ENCODE peak calls at places on chromosomes 16 and 17, in six cellular contexts. X, M, C, G, U and P are unnamed samples.

GRCh38 chr16:30183961-30184429 is 593 bp downstream of the CORO1A start:
- DNase-seq in C (no peak), U (no peak), M (peak; percentile 40), X (no peak), G (no peak), P (no peak)

GRCh38 chr17:81163703-81164413 is 1.4 kb upstream of the PVALEF start:
- DNase-seq in U (no peak), X (no peak), M (no peak), C (no peak), G (no peak), P (no peak)

GRCh38 chr17:68378202-68379149 is 78.8 kb downstream of the WIPI1 start:
- DNase-seq in U (no peak), C (peak; percentile 88), M (peak; percentile 92), X (peak; percentile 73), G (peak; percentile 88), P (peak; percentile 72)

GRCh38 chr16:24848065-24848464 is 2.3 kb downstream of the SLC5A11 start:
- DNase-seq in X (no peak), M (no peak), C (peak; percentile 52), G (peak; percentile 68), U (no peak), P (peak; percentile 54)

GRCh38 chr17:35865412-35866355 is 3.0 kb downstream of the HEATR9 start:
- DNase-seq in G (peak; percentile 57), C (peak; percentile 42), M (no peak), U (no peak), X (no peak), P (no peak)

GRCh38 chr17:28372945-28373274 is 1.4 kb downstream of the SARM1 start:
- DNase-seq in C (no peak), M (no peak), G (no peak), X (no peak), U (no peak), P (no peak)

GRCh38 chr17:82859431-82860403 is 19.9 kb upstream of the ZNF750 start:
- DNase-seq in X (no peak), G (peak; percentile 14), C (peak; percentile 55), M (no peak), U (no peak), P (peak; percentile 93)

GRCh38 chr16:57727610-57728009 is 8.0 kb upstream of the KATNB1 start:
- DNase-seq in U (no peak), C (no peak), G (no peak), M (no peak), X (no peak), P (no peak)

GRCh38 chr17:30812218-30813177 is 12.0 kb downstream of the CRLF3 start:
- DNase-seq in U (no peak), C (peak; percentile 27), M (no peak), G (peak; percentile 52), X (no peak), P (no peak)

GRCh38 chr17:77426676-77427386 is 286.1 kb downstream of the SEC14L1 start:
- DNase-seq in C (no peak), G (no peak), X (no peak), U (no peak), M (no peak), P (no peak)

GRCh38 chr16:15792563-15792971 is 64.3 kb downstream of the MYH11 start:
- DNase-seq in U (no peak), M (no peak), C (no peak), G (no peak), X (no peak), P (no peak)

GRCh38 chr16:74601131-74601871 is 5.6 kb downstream of the GLG1 start:
- DNase-seq in X (no peak), U (peak; percentile 58), G (peak; percentile 51), M (no peak), C (no peak), P (no peak)

GRCh38 chr17:48522031-48522593 is 8.7 kb downstream of the HOXB1 start:
- DNase-seq in X (no peak), M (no peak), G (peak; percentile 83), C (no peak), U (no peak), P (peak; percentile 41)

GRCh38 chr16:29849505-29849904 is 13.5 kb downstream of the CDIPT start:
- DNase-seq in U (no peak), C (no peak), X (no peak), G (no peak), M (no peak), P (no peak)

GRCh38 chr17:4167786-4168185 is 24.8 kb downstream of the CYB5D2 start:
- DNase-seq in U (no peak), G (no peak), C (no peak), M (no peak), X (no peak), P (no peak)

GRCh38 chr17:65163990-65164495 is 26.9 kb downstream of the RGS9 start:
- DNase-seq in U (peak; percentile 3), G (peak; percentile 80), C (peak; percentile 59), M (no peak), X (no peak), P (peak; percentile 61)

GRCh38 chr16:27779719-27780161 is 229.8 kb downstream of the KATNIP start:
- DNase-seq in M (no peak), G (no peak), X (no peak), C (peak; percentile 79), U (no peak), P (peak; percentile 61)

GRCh38 chr17:82287013-82287848 is 13.7 kb upstream of the CSNK1D start:
- DNase-seq in X (no peak), M (no peak), G (no peak), C (no peak), U (peak; percentile 47), P (no peak)

GRCh38 chr17:16091773-16092172 is 92.1 kb downstream of the TTC19 start:
- DNase-seq in M (no peak), C (no peak), X (no peak), U (no peak), G (no peak), P (no peak)

GRCh38 chr16:89495121-89495520 is 4.8 kb upstream of the ANKRD11 start:
- DNase-seq in M (no peak), X (no peak), C (peak; percentile 71), G (peak; percentile 10), U (no peak), P (peak; percentile 85)

GRCh38 chr16:69443809-69444611 is 19.6 kb downstream of the CYB5B start:
- DNase-seq in G (no peak), U (no peak), C (peak; percentile 43), X (no peak), M (no peak), P (peak; percentile 38)

GRCh38 chr17:78472035-78472905 is 93.8 kb downstream of the PGS1 start:
- DNase-seq in G (no peak), C (no peak), X (no peak), U (no peak), M (no peak), P (no peak)

GRCh38 chr16:67150833-67151396 is at the start of gene B3GNT9:
- DNase-seq in G (no peak), U (no peak), C (peak; percentile 93), M (peak; percentile 80), X (no peak), P (peak; percentile 92)

GRCh38 chr16:29306953-29307597 is 99.4 kb downstream of the NPIPB11 start:
- DNase-seq in X (no peak), C (no peak), M (no peak), U (no peak), G (no peak), P (no peak)

GRCh38 chr17:81664051-81664470 is 2.3 kb downstream of the OXLD1 start:
- DNase-seq in X (no peak), G (peak; percentile 65), M (no peak), U (no peak), C (no peak), P (no peak)

GRCh38 chr16:84820305-84820684 is 510 bp downstream of the CRISPLD2 start:
- DNase-seq in C (peak; percentile 36), M (no peak), X (no peak), G (peak; percentile 7), U (no peak), P (peak; percentile 59)

GRCh38 chr17:27489045-27489715 is 32.9 kb downstream of the KSR1 start:
- DNase-seq in M (peak; percentile 80), G (peak; percentile 27), U (peak; percentile 52), C (peak; percentile 88), X (peak; percentile 85), P (peak; percentile 59)

GRCh38 chr17:70089513-70090148 is 14.6 kb downstream of the KCNJ16 start:
- DNase-seq in M (no peak), U (no peak), C (no peak), X (no peak), G (peak; percentile 62), P (no peak)

GRCh38 chr17:14784997-14785696 is 480.0 kb downstream of the PMP22 start:
- DNase-seq in C (no peak), U (no peak), X (no peak), G (peak; percentile 48), M (no peak), P (no peak)

GRCh38 chr17:18203308-18203707 is 19.7 kb downstream of the ALKBH5 start:
- DNase-seq in G (no peak), X (no peak), M (no peak), C (no peak), U (peak; percentile 13), P (no peak)

GRCh38 chr16:27161398-27161797 is 41.9 kb upstream of the KDM8 start:
- DNase-seq in G (no peak), C (no peak), U (no peak), X (no peak), M (no peak), P (no peak)

GRCh38 chr17:73042809-73043685 is 49.4 kb downstream of the SLC39A11 start:
- DNase-seq in X (no peak), G (peak; percentile 47), C (no peak), U (no peak), M (no peak), P (no peak)

GRCh38 chr16:22374311-22375116 is at the start of gene CDR2:
- DNase-seq in U (peak; percentile 97), G (peak; percentile 95), M (peak; percentile 98), C (peak; percentile 98), X (peak; percentile 73), P (peak; percentile 99)